ENCODE peak calls at places on chromosome 15, in nine cellular contexts. One of them, this sample, is unnamed.

GRCh38 chr15:42031211-42031915 is 10.5 kb upstream of the PLA2G4E start:
- DNase-seq in heart left ventricle: no peak
- DNase-seq in mucosa of descending colon: no peak
- DNase-seq in AML-193: no peak
- DNase-seq in astrocyte: no peak
- DNase-seq in NT2/D1: no peak
- DNase-seq in iPS DF 6.9: no peak
- DNase-seq in fibroblast of the conjunctiva: no peak
- DNase-seq in activated CD4-positive, alpha-beta T cell treated with anti-CD3 and anti-CD28 coated beads, Interleukin-2, amount 10 ng/mL, durations not matched to agents 7 days and 5 days: no peak
- DNase-seq in this sample: no peak

GRCh38 chr15:63420333-63420741 is 38.7 kb upstream of the CA12 start:
- DNase-seq in iPS DF 6.9: no peak
- DNase-seq in AML-193: no peak
- DNase-seq in fibroblast of the conjunctiva: no peak
- DNase-seq in activated CD4-positive, alpha-beta T cell treated with anti-CD3 and anti-CD28 coated beads, Interleukin-2, amount 10 ng/mL, durations not matched to agents 7 days and 5 days: no peak
- DNase-seq in heart left ventricle: no peak
- DNase-seq in astrocyte: peak
- DNase-seq in mucosa of descending colon: peak
- DNase-seq in NT2/D1: no peak
- DNase-seq in this sample: peak

GRCh38 chr15:48645558-48646330 is at the start of gene FBN1:
- DNase-seq in NT2/D1: peak
- DNase-seq in activated CD4-positive, alpha-beta T cell treated with anti-CD3 and anti-CD28 coated beads, Interleukin-2, amount 10 ng/mL, durations not matched to agents 7 days and 5 days: peak
- DNase-seq in astrocyte: peak
- DNase-seq in fibroblast of the conjunctiva: peak
- DNase-seq in mucosa of descending colon: peak
- DNase-seq in AML-193: no peak
- DNase-seq in iPS DF 6.9: no peak
- DNase-seq in heart left ventricle: peak
- DNase-seq in this sample: peak

GRCh38 chr15:70741677-70742293 is 21.6 kb downstream of the UACA start:
- DNase-seq in mucosa of descending colon: no peak
- DNase-seq in heart left ventricle: no peak
- DNase-seq in fibroblast of the conjunctiva: no peak
- DNase-seq in AML-193: peak
- DNase-seq in iPS DF 6.9: no peak
- DNase-seq in NT2/D1: no peak
- DNase-seq in astrocyte: peak
- DNase-seq in activated CD4-positive, alpha-beta T cell treated with anti-CD3 and anti-CD28 coated beads, Interleukin-2, amount 10 ng/mL, durations not matched to agents 7 days and 5 days: no peak
- DNase-seq in this sample: peak

GRCh38 chr15:50064674-50065073 is 54.4 kb downstream of the ATP8B4 start:
- DNase-seq in heart left ventricle: no peak
- DNase-seq in activated CD4-positive, alpha-beta T cell treated with anti-CD3 and anti-CD28 coated beads, Interleukin-2, amount 10 ng/mL, durations not matched to agents 7 days and 5 days: no peak
- DNase-seq in astrocyte: no peak
- DNase-seq in fibroblast of the conjunctiva: no peak
- DNase-seq in iPS DF 6.9: no peak
- DNase-seq in NT2/D1: no peak
- DNase-seq in AML-193: peak
- DNase-seq in mucosa of descending colon: no peak
- DNase-seq in this sample: peak

GRCh38 chr15:70833897-70834765 is 19.8 kb downstream of the LARP6 start:
- DNase-seq in mucosa of descending colon: no peak
- DNase-seq in astrocyte: peak
- DNase-seq in fibroblast of the conjunctiva: peak
- DNase-seq in AML-193: no peak
- DNase-seq in heart left ventricle: no peak
- DNase-seq in iPS DF 6.9: no peak
- DNase-seq in NT2/D1: peak
- DNase-seq in activated CD4-positive, alpha-beta T cell treated with anti-CD3 and anti-CD28 coated beads, Interleukin-2, amount 10 ng/mL, durations not matched to agents 7 days and 5 days: no peak
- DNase-seq in this sample: peak

GRCh38 chr15:40038267-40038653 is 721 bp downstream of the SRP14 start:
- DNase-seq in activated CD4-positive, alpha-beta T cell treated with anti-CD3 and anti-CD28 coated beads, Interleukin-2, amount 10 ng/mL, durations not matched to agents 7 days and 5 days: no peak
- DNase-seq in astrocyte: peak
- DNase-seq in heart left ventricle: no peak
- DNase-seq in NT2/D1: no peak
- DNase-seq in AML-193: no peak
- DNase-seq in iPS DF 6.9: no peak
- DNase-seq in mucosa of descending colon: peak
- DNase-seq in fibroblast of the conjunctiva: no peak
- DNase-seq in this sample: no peak

GRCh38 chr15:75720787-75721461 is 8.3 kb upstream of the CSPG4 start:
- DNase-seq in fibroblast of the conjunctiva: no peak
- DNase-seq in heart left ventricle: no peak
- DNase-seq in iPS DF 6.9: no peak
- DNase-seq in mucosa of descending colon: peak
- DNase-seq in activated CD4-positive, alpha-beta T cell treated with anti-CD3 and anti-CD28 coated beads, Interleukin-2, amount 10 ng/mL, durations not matched to agents 7 days and 5 days: peak
- DNase-seq in NT2/D1: no peak
- DNase-seq in astrocyte: peak
- DNase-seq in AML-193: peak
- DNase-seq in this sample: peak

GRCh38 chr15:91857772-91858171 is 4.3 kb downstream of the SLCO3A1 start:
- DNase-seq in heart left ventricle: no peak
- DNase-seq in activated CD4-positive, alpha-beta T cell treated with anti-CD3 and anti-CD28 coated beads, Interleukin-2, amount 10 ng/mL, durations not matched to agents 7 days and 5 days: peak
- DNase-seq in AML-193: peak
- DNase-seq in mucosa of descending colon: no peak
- DNase-seq in fibroblast of the conjunctiva: no peak
- DNase-seq in iPS DF 6.9: no peak
- DNase-seq in astrocyte: no peak
- DNase-seq in NT2/D1: no peak
- DNase-seq in this sample: peak

GRCh38 chr15:68383161-68384074 is 48.5 kb downstream of the ITGA11 start:
- DNase-seq in heart left ventricle: no peak
- DNase-seq in fibroblast of the conjunctiva: peak
- DNase-seq in iPS DF 6.9: peak
- DNase-seq in mucosa of descending colon: peak
- DNase-seq in AML-193: peak
- DNase-seq in activated CD4-positive, alpha-beta T cell treated with anti-CD3 and anti-CD28 coated beads, Interleukin-2, amount 10 ng/mL, durations not matched to agents 7 days and 5 days: peak
- DNase-seq in astrocyte: no peak
- DNase-seq in NT2/D1: peak
- DNase-seq in this sample: peak

This sample was measured in KBM-7.